ENCODE peak calls at places on chromosome 12, in five cellular contexts. Q, V, T, H and L are unnamed samples.
A peak's percentile ranks its signal among the peaks of the same experiment; 100 is the strongest.

GRCh38 chr12:91406920-91407341 is 224.3 kb upstream of the DCN start:
- DNase-seq in V (peak; percentile 54), Q (no peak), H (no peak), T (no peak), L (peak; percentile 13)

GRCh38 chr12:127773520-127773919 is 493.4 kb upstream of the TMEM132C start:
- DNase-seq in H (peak; percentile 3), T (no peak), Q (peak; percentile 1), V (no peak), L (no peak)

GRCh38 chr12:124688356-124688992 is 121.1 kb upstream of the NCOR2 start:
- DNase-seq in Q (no peak), H (no peak), V (no peak), T (no peak), L (no peak)

GRCh38 chr12:115506822-115507629 is 770.5 kb downstream of the MED13L start:
- DNase-seq in Q (no peak), H (peak; percentile 79), T (no peak), V (no peak), L (no peak)

GRCh38 chr12:106358410-106359241 is 1.1 kb downstream of the POLR3B start:
- DNase-seq in T (peak; percentile 53), Q (peak; percentile 86), V (no peak), H (peak; percentile 78), L (no peak)

GRCh38 chr12:77032406-77032805 is 33.0 kb downstream of the E2F7 start:
- DNase-seq in Q (no peak), H (no peak), V (no peak), T (no peak), L (no peak)

GRCh38 chr12:992647-993046 is 1.6 kb downstream of the ERC1 start:
- DNase-seq in T (no peak), H (no peak), V (no peak), Q (no peak), L (no peak)

GRCh38 chr12:55624056-55624455 is 12.6 kb upstream of the OR10P1 start:
- DNase-seq in H (no peak), V (peak; percentile 50), T (no peak), Q (no peak), L (no peak)

GRCh38 chr12:54262403-54262925 is 17.5 kb downstream of the CBX5 start:
- DNase-seq in Q (peak; percentile 74), T (no peak), V (no peak), H (no peak), L (no peak)

GRCh38 chr12:76871751-76872150 is 7.1 kb downstream of the CSRP2 start:
- DNase-seq in Q (no peak), H (no peak), V (no peak), T (no peak), L (no peak)

GRCh38 chr12:85951823-85952222 is 77.7 kb downstream of the NTS start:
- DNase-seq in H (no peak), Q (no peak), V (no peak), T (peak; percentile 3), L (peak; percentile 19)

GRCh38 chr12:48889679-48890078 is 24.0 kb upstream of the RND1 start:
- DNase-seq in V (no peak), T (no peak), H (no peak), Q (no peak), L (no peak)

GRCh38 chr12:7374423-7375144 is 69.4 kb downstream of the CD163L1 start:
- DNase-seq in T (peak; percentile 40), V (no peak), H (peak; percentile 80), Q (peak; percentile 57), L (peak; percentile 47)

GRCh38 chr12:114769634-114770033 is 85.7 kb upstream of the TBX3 start:
- DNase-seq in Q (no peak), H (peak; percentile 34), T (no peak), V (no peak), L (no peak)

GRCh38 chr12:111842556-111843396 is 748 bp downstream of the MAPKAPK5 start:
- DNase-seq in T (no peak), V (no peak), H (peak; percentile 18), Q (peak; percentile 52), L (no peak)

GRCh38 chr12:107134558-107134957 is 41.2 kb upstream of the CRY1 start:
- DNase-seq in Q (peak; percentile 58), H (peak; percentile 73), T (no peak), V (no peak), L (peak; percentile 75)

GRCh38 chr12:111757361-111758119 is 9.2 kb upstream of the ALDH2 start:
- DNase-seq in V (no peak), H (no peak), Q (peak; percentile 24), T (no peak), L (no peak)

GRCh38 chr12:104816845-104817503 is 141.1 kb downstream of the SLC41A2 start:
- DNase-seq in H (no peak), V (no peak), Q (no peak), T (no peak), L (no peak)

GRCh38 chr12:73220951-73221350 is 948.8 kb downstream of the TRHDE start:
- DNase-seq in V (no peak), T (no peak), Q (no peak), H (no peak), L (no peak)

GRCh38 chr12:30847259-30847658 is 79.3 kb upstream of the TSPAN11 start:
- DNase-seq in H (peak; percentile 66), V (peak; percentile 28), Q (peak; percentile 81), T (peak; percentile 44), L (peak; percentile 62)

GRCh38 chr12:88836156-88836555 is 255.9 kb upstream of the KITLG start:
- DNase-seq in H (peak; percentile 10), T (no peak), Q (no peak), V (no peak), L (no peak)

GRCh38 chr12:116053479-116054195 is 223.9 kb downstream of the MED13L start:
- DNase-seq in Q (peak; percentile 7), H (peak; percentile 71), V (no peak), T (no peak), L (no peak)

GRCh38 chr12:52690351-52691075 is 10.3 kb upstream of the KRT1 start:
- DNase-seq in H (no peak), Q (no peak), T (no peak), V (no peak), L (no peak)

GRCh38 chr12:20798561-20798960 is 11.9 kb upstream of the SLCO1B3 start:
- DNase-seq in Q (no peak), H (peak; percentile 46), V (no peak), T (peak; percentile 14), L (peak; percentile 7)

GRCh38 chr12:58443273-58443980 is 476.9 kb downstream of the LRIG3 start:
- DNase-seq in H (peak; percentile 28), Q (no peak), V (no peak), T (peak; percentile 5), L (peak; percentile 40)

GRCh38 chr12:56616924-56617323 is 13.2 kb downstream of the BAZ2A start:
- DNase-seq in H (no peak), V (no peak), T (no peak), Q (peak; percentile 49), L (no peak)

GRCh38 chr12:87661770-87662402 is 367.3 kb downstream of the C12orf50 start:
- DNase-seq in T (no peak), H (no peak), Q (no peak), V (no peak), L (no peak)

GRCh38 chr12:52380271-52380694 is 5.2 kb downstream of the KRT84 start:
- DNase-seq in H (no peak), V (no peak), T (peak; percentile 53), Q (peak; percentile 8), L (no peak)

GRCh38 chr12:7609480-7609879 is 56.2 kb downstream of the APOBEC1 start:
- DNase-seq in T (no peak), V (no peak), H (no peak), Q (no peak), L (no peak)

DNA sequence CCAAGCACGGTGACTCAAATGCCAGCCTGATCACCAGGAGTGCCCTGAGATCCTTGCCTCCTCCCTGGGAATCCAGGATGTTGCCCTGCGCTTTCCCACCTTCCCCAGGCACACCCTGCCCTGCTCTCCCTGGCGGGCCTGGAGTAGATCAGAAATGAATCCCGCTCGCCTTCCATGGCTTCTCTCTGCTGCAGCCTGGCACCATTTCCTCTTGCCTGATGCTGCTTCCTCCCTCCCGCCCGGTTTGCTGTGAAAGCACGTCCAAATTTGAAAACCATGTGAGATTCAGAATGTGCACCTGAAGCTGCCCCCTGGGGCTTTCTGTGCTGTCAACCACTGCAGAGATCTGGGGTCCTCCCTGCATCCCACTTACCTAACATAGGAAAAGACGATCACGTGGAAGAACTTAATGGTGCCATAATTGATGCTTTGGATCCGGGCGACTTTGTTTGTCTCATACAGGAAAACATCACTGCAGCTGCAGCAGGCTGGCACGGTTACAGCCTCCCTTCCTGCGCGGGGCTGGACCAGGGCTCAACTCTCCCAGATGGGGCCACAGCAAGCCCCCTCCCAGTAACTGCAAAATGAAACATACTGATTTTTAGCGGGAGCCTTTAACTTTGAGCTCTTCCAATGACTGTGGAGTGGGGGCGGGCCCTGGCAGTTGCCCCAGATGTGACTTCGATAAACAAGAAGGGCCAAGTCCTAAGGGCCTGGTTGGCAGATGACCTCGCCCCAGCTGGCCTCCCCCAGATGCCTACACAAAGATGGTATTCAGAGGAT is 24.9 kb upstream of the C12orf76 start:
- DNase-seq in V (no peak), T (peak; percentile 60), H (no peak), Q (no peak), L (no peak)
- TF ChIP-seq ZBTB33 in V (no peak), T (no peak), H (no peak), Q (no peak), L (no peak)

GRCh38 chr12:45893240-45893639 is 97.1 kb downstream of the SCAF11 start:
- DNase-seq in H (peak; percentile 13), V (no peak), T (no peak), Q (peak; percentile 13), L (peak; percentile 10)
- TF ChIP-seq ZBTB33 in H (no peak), V (no peak), T (no peak), Q (no peak), L (no peak)

DNA sequence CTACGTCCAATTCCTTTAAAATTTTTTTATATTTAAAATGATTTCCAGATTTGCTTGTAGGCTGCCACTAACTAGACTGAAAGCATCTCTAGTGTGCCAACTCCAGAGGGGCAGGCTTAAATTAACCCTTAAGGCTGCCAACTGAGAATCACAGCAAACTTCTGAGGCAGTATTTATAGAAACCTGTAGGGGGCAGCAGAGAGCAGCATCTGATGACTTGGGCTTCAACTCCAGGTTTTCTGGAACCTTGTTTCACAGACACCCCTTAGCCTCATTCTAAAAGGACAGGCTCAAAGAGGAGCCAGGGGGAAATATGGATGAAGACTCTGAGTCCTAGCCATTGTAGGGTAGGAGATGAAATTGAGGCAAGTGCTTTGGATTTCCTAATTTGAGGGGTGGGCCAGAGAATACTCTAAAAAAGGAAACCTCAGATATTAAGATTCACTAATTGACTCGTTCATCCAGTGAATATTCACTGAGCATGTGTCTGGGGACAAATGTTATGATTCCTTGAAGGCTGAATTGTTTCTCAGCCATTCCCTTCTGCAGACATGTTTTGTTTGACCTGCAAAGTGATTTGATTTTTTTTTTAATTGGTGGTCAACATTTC is 63.3 kb upstream of the HSPB8 start:
- DNase-seq in T (peak; percentile 75), V (no peak), H (peak; percentile 38), Q (peak; percentile 53), L (peak; percentile 41)
- TF ChIP-seq ZBTB33 in T (no peak), V (no peak), H (no peak), Q (no peak), L (no peak)

DNA sequence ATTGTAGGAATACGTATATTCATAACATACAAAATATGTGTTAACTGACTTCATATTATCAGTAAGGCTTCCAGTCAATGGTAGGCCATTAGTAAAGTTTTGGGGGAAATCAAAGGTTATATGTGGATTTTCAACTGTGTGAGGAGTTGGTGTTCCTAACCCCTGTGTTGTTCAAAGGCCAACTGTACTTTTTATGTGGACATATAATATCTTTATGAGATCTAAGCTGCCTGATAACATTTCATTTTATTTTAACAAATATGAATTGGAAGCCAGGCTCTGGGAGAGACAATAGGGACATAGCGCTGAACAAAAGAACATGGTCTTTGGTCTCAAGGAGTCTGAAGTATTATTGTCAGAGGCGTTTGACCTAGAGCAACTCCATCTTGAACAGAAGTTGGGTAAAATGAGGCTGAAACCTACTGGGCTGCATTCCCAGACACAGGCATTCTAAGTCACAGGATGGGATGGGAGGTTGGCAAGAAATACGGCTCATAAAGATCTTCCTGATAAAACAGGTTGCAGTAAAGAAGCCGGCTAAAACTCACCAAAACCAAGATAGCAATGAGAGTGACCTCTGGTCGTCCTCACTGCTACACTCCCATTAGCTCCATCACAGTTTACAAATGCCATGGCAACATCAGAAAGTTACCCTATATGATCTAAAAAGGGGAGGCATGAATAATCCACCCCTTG is 147.2 kb downstream of the KSR2 start:
- DNase-seq in Q (no peak), H (no peak), V (no peak), T (no peak), L (no peak)
- TF ChIP-seq ZBTB33 in Q (no peak), H (no peak), V (no peak), T (no peak), L (no peak)